ENCODE peak calls at places on chromosomes 6 and 20, in eight cellular contexts. Z is adrenal gland; S is Peyer's patch; H is pancreas; A is gastrocnemius medialis; M is A673; R is body of pancreas; B is naive thymus-derived CD4-positive, alpha-beta T cell. C is an unnamed sample.
A peak's percentile ranks its signal among the peaks of the same experiment; 100 is the strongest.

GRCh38 chr20:58906894-58907293 is 54.4 kb downstream of the GNAS start:
- DNase-seq in A (peak; percentile 58), Z (peak; percentile 50), H (peak; percentile 31), S (no peak), B (no peak), M (no peak), R (peak; percentile 62), C (no peak)

GRCh38 chr20:6786548-6786947 is 19.1 kb downstream of the BMP2 start:
- DNase-seq in M (no peak), R (no peak), Z (no peak), A (no peak), S (no peak), H (no peak), B (no peak), C (no peak)

GRCh38 chr6:120869397-120869796 is 464.9 kb downstream of the TBC1D32 start:
- DNase-seq in H (no peak), M (no peak), Z (no peak), B (no peak), A (no peak), R (no peak), S (no peak), C (no peak)

GRCh38 chr6:16450821-16451220 is 212.4 kb downstream of the GMPR start:
- DNase-seq in Z (no peak), H (no peak), M (no peak), R (no peak), B (no peak), A (no peak), S (no peak), C (no peak)

GRCh38 chr20:12966468-12967085 is 42.2 kb upstream of the SPTLC3 start:
- DNase-seq in S (no peak), H (no peak), B (no peak), Z (no peak), R (no peak), A (no peak), M (peak; percentile 39), C (no peak)

GRCh38 chr6:33632603-33633039 is 11.5 kb downstream of the ITPR3 start:
- DNase-seq in Z (no peak), A (no peak), S (peak; percentile 83), M (peak; percentile 71), R (peak; percentile 54), B (peak; percentile 39), H (peak; percentile 29), C (peak; percentile 49)

GRCh38 chr6:11315743-11316437 is 83.4 kb upstream of the NEDD9 start:
- DNase-seq in M (peak; percentile 25), A (no peak), B (no peak), R (no peak), S (no peak), Z (no peak), H (no peak), C (no peak)

GRCh38 chr20:19310541-19310940 is 98.1 kb downstream of the SLC24A3 start:
- DNase-seq in B (no peak), S (no peak), A (no peak), M (no peak), H (no peak), Z (no peak), R (no peak), C (no peak)

GRCh38 chr6:42532038-42532669 is 31.7 kb upstream of the UBR2 start:
- DNase-seq in M (peak; percentile 72), H (peak; percentile 26), S (no peak), R (peak; percentile 26), Z (no peak), B (peak; percentile 28), A (no peak), C (peak; percentile 36)

GRCh38 chr6:162371133-162371532 is 356.4 kb downstream of the PRKN start:
- DNase-seq in A (no peak), B (no peak), H (no peak), M (no peak), S (no peak), R (no peak), Z (no peak), C (no peak)

GRCh38 chr20:43416591-43417228 is 41.0 kb upstream of the SRSF6 start:
- DNase-seq in B (no peak), R (no peak), S (no peak), A (no peak), M (no peak), H (no peak), Z (no peak), C (no peak)

GRCh38 chr20:43426172-43426571 is 31.5 kb upstream of the SRSF6 start:
- DNase-seq in S (no peak), M (no peak), B (no peak), H (no peak), R (no peak), Z (no peak), A (no peak), C (no peak)

GRCh38 chr20:43415661-43416430 is 41.9 kb upstream of the SRSF6 start:
- DNase-seq in B (no peak), H (no peak), Z (no peak), A (no peak), M (no peak), R (no peak), S (no peak), C (no peak)

DNA sequence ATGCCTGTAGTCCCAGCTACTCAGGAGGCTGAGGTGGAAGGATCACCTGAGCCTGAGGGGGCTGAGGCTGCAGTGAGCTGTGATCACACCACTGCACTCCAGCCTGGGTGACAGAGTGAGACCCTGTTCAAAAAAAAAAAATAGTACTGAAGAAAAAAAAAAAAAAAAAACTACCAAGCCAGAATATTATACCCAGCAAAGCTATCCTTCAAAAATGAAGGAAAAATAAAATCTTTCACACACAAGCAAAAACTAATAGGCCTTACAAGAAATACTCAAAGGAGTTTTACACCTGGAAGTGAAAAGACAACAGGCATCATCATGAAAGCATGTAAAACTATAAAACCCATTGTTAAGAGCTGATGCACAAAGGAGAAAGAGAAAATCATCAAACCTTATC is 37.5 kb upstream of the SRSF6 start:
- DNase-seq in A (no peak), R (no peak), H (no peak), Z (no peak), M (no peak), B (no peak), S (no peak), C (no peak)
- H3K27ac ChIP-seq in A (no peak overlapping the region), R (no peak overlapping the region), H (no peak overlapping the region), Z (no peak overlapping the region), M (no peak overlapping the region), B (no peak overlapping the region), S (no peak overlapping the region), C (no peak overlapping the region)

GRCh38 chr20:23565503-23566056 is 2.7 kb downstream of the CST9L start:
- DNase-seq in A (no peak), H (no peak), S (no peak), B (no peak), Z (peak; percentile 13), M (no peak), R (no peak), C (no peak)

GRCh38 chr20:23566199-23566932 is 1.9 kb downstream of the CST9L start:
- DNase-seq in M (no peak), S (no peak), B (no peak), H (no peak), R (no peak), Z (peak; percentile 28), A (no peak), C (no peak)

GRCh38 chr20:23569570-23569969 is 1.3 kb upstream of the CST9L start:
- DNase-seq in S (no peak), R (no peak), B (no peak), M (no peak), H (no peak), Z (peak; percentile 31), A (no peak), C (no peak)

GRCh38 chr20:23568320-23569011 is at the start of gene CST9L:
- DNase-seq in R (no peak), H (no peak), A (no peak), B (no peak), S (no peak), Z (no peak), M (no peak), C (no peak)

DNA sequence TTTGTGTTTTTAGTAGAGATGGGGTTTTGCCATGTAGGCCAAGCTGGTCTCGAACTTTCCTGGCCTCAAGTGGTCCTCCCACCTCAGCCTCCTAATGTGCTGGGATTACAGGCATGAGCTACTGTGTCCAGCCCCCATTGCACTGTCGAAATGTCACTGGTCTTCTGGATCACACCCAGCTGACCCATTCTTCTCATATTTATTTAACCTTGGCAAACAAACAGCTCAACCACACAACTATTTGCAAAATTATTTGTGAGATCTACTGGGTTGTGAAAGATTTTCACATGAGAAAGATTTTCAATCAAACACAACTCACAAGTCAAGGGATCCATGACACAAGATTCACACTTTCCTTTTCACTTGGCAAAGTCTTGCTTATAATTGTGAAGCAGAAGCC is 1.9 kb upstream of the CST9L start:
- DNase-seq in S (no peak), M (no peak), H (no peak), Z (no peak), A (no peak), B (no peak), R (no peak), C (no peak)
- H3K4me1 ChIP-seq in S (no peaks in the 10 kb centered on the region), M (no peaks in the 10 kb centered on the region), H (no peaks in the 10 kb centered on the region), Z (no peaks in the 10 kb centered on the region), A (no peaks in the 10 kb centered on the region), B (no peaks in the 10 kb centered on the region), R (no peaks in the 10 kb centered on the region), C (no peaks in the 10 kb centered on the region)

GRCh38 chr20:45090481-45090880 is 10.4 kb downstream of the KCNS1 start:
- DNase-seq in S (no peak), H (no peak), Z (no peak), R (no peak), B (no peak), M (no peak), A (no peak), C (no peak)
- H3K36me3 ChIP-seq in S (no peaks in the 10 kb centered on the region), H (no peaks in the 10 kb centered on the region), Z (no peaks in the 10 kb centered on the region), R (no peaks in the 10 kb centered on the region), B (peaks cover 12% of the 10 kb centered on the region), M (no peaks in the 10 kb centered on the region), A (no peaks in the 10 kb centered on the region), C (no peaks in the 10 kb centered on the region)

GRCh38 chr20:50821257-50821921 is 26.5 kb downstream of the BCAS4 start:
- DNase-seq in A (no peak), R (no peak), Z (no peak), B (no peak), S (no peak), H (no peak), M (no peak), C (no peak)

GRCh38 chr20:50817776-50818172 is 22.9 kb downstream of the BCAS4 start:
- DNase-seq in A (no peak), R (no peak), Z (no peak), S (no peak), H (no peak), M (no peak), B (no peak), C (no peak)

GRCh38 chr20:50820515-50821256 is 25.8 kb downstream of the BCAS4 start:
- DNase-seq in M (no peak), B (no peak), S (no peak), R (peak; percentile 12), Z (no peak), A (no peak), H (no peak), C (no peak)

GRCh38 chr20:50821994-50822393 is 27.1 kb downstream of the BCAS4 start:
- DNase-seq in Z (no peak), R (no peak), M (no peak), S (no peak), A (no peak), H (no peak), B (no peak), C (no peak)

DNA sequence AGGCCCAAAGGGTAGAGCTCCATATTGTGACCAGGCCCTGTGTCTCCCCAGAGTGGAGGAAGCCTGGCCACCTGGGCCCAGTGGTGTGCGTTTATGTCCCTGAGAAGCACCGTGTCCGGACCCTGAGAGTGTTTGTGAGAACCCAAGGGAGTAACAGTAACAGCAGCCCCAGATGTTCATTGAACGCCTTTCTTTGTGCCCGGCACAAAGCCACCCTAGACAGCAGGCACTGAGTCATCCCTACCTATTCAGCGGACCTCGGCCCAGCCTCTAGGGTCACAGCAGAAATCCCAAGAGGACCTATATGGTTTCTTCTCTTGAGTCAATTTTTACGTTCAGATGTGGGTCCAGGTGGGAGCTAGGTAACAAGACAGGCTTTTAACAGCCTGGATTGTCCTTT is 24.5 kb downstream of the BCAS4 start:
- DNase-seq in M (no peak), Z (no peak), B (no peak), R (no peak), A (no peak), S (no peak), H (no peak), C (no peak)
- H3K27ac ChIP-seq in M (no peak overlapping the region), Z (no peak overlapping the region), B (no peak overlapping the region), R (no peak overlapping the region), A (no peak overlapping the region), S (peak overlapping the region; percentile 75), H (no peak overlapping the region), C (no peak overlapping the region)

C was measured in CD8-positive, alpha-beta memory T cell.